ENCODE peak calls at places on chromosome 1, in eight cellular contexts. S is upper lobe of left lung, N is sigmoid colon, D is K562, Z is suprapubic skin, U is stomach, J is GM12878, F is HepG2. Q is an unnamed sample.

GRCh38 chr1:236685917-236686814 is at the start of gene ACTN2:
- DNase-seq in Z (peak; percentile 61), J (no peak), F (no peak), N (peak; percentile 76), S (peak; percentile 94), U (peak; percentile 55), D (peak; percentile 84), Q (peak; percentile 91)

GRCh38 chr1:84573481-84573966 is 716 bp downstream of the CTBS start:
- DNase-seq in N (no peak), U (no peak), J (no peak), F (no peak), Z (no peak), S (no peak), D (no peak), Q (no peak)

GRCh38 chr1:178578541-178578940 is 65.6 kb downstream of the TEX35 start:
- DNase-seq in D (no peak), U (no peak), F (no peak), J (no peak), Z (no peak), N (no peak), S (no peak), Q (no peak)

GRCh38 chr1:233006108-233006507 is 55.7 kb downstream of the NTPCR start:
- DNase-seq in F (no peak), N (no peak), S (no peak), Z (no peak), U (no peak), D (no peak), J (no peak), Q (no peak)

GRCh38 chr1:99566290-99567021 is 79.5 kb upstream of the PALMD start:
- DNase-seq in N (no peak), U (no peak), J (no peak), S (no peak), F (peak; percentile 97), D (no peak), Z (no peak), Q (no peak)

GRCh38 chr1:112528076-112528475 is 19.3 kb downstream of the WNT2B start:
- DNase-seq in U (no peak), Z (no peak), N (no peak), S (no peak), J (no peak), D (no peak), F (no peak), Q (no peak)

GRCh38 chr1:32240140-32240951 is 6.7 kb upstream of the FAM167B start:
- DNase-seq in S (peak; percentile 93), Z (peak; percentile 84), N (peak; percentile 91), J (no peak), U (peak; percentile 88), D (no peak), F (no peak), Q (no peak)

GRCh38 chr1:89041055-89041707 is 18.5 kb upstream of the GBP3 start:
- DNase-seq in U (no peak), S (no peak), Z (no peak), J (peak; percentile 70), F (no peak), N (no peak), D (no peak), Q (no peak)

GRCh38 chr1:53634571-53634979 is 104.4 kb downstream of the GLIS1 start:
- DNase-seq in Z (peak; percentile 41), D (no peak), N (peak; percentile 48), U (peak; percentile 9), F (no peak), J (no peak), S (no peak), Q (peak; percentile 89)

GRCh38 chr1:100717218-100717617 is 2.3 kb upstream of the VCAM1 start:
- DNase-seq in U (no peak), F (no peak), Z (no peak), J (no peak), D (no peak), N (no peak), S (no peak), Q (no peak)

GRCh38 chr1:100718581-100718980 is 961 bp upstream of the VCAM1 start:
- DNase-seq in U (no peak), Z (no peak), S (no peak), J (no peak), N (no peak), D (no peak), F (no peak), Q (no peak)

GRCh38 chr1:100720751-100721150 is 1.2 kb downstream of the VCAM1 start:
- DNase-seq in F (no peak), S (no peak), Z (no peak), D (no peak), J (no peak), N (no peak), U (no peak), Q (no peak)

GRCh38 chr1:100721502-100722205 is 2.1 kb downstream of the VCAM1 start:
- DNase-seq in D (no peak), J (no peak), F (no peak), S (no peak), U (peak; percentile 39), N (peak; percentile 80), Z (peak; percentile 65), Q (no peak)

DNA sequence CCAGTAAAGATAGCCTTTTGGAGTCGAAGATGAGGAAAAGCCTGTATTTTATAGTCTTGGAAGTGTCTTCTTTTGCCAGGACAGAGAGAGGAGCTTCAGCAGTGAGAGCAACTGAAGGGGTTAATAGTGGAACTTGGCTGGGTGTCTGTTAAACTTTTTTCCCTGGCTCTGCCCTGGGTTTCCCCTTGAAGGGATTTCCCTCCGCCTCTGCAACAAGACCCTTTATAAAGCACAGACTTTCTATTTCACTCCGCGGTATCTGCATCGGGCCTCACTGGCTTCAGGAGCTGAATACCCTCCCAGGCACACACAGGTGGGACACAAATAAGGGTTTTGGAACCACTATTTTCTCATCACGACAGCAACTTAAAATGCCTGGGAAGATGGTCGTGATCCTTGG is at the start of gene VCAM1:
- DNase-seq in Z (no peak), J (peak; percentile 47), N (no peak), D (no peak), S (no peak), F (no peak), U (no peak), Q (no peak)
- TF ChIP-seq POLR2A in Z (no peak), J (peak; percentile 35), N (no peak), D (no peak), S (no peak), F (no peak), U (no peak), Q (no peak)

GRCh38 chr1:37692078-37692833 is at the start of gene CDCA8:
- DNase-seq in F (peak; percentile 95), N (peak; percentile 99), U (peak; percentile 98), D (peak; percentile 100), S (peak; percentile 99), J (peak; percentile 93), Z (peak; percentile 99), Q (peak; percentile 99)

GRCh38 chr1:37697090-37697489 is 4.8 kb downstream of the CDCA8 start:
- DNase-seq in J (no peak), N (no peak), S (no peak), Z (no peak), F (no peak), U (no peak), D (no peak), Q (no peak)

GRCh38 chr1:37692834-37693175 is 489 bp downstream of the CDCA8 start:
- DNase-seq in J (no peak), U (no peak), D (peak; percentile 37), N (no peak), Z (no peak), F (no peak), S (no peak), Q (no peak)

GRCh38 chr1:37685722-37686121 is 6.6 kb upstream of the CDCA8 start:
- DNase-seq in J (no peak), S (no peak), D (no peak), U (no peak), N (no peak), Z (no peak), F (no peak), Q (no peak)

GRCh38 chr1:37691497-37692077 is 729 bp upstream of the CDCA8 start:
- DNase-seq in F (peak; percentile 19), Z (peak; percentile 79), N (peak; percentile 74), J (no peak), U (peak; percentile 59), D (peak; percentile 73), S (peak; percentile 92), Q (no peak)
- TF ChIP-seq POLR2AphosphoS5 in F (no peak), Z (no peak), N (no peak), J (no peak), U (no peak), D (no peak), S (no peak), Q (no peak)

GRCh38 chr1:226666714-226667113 is 72.4 kb downstream of the ITPKB start:
- DNase-seq in S (no peak), N (no peak), J (no peak), U (no peak), D (no peak), F (no peak), Z (no peak), Q (no peak)
- TF ChIP-seq EP300 in S (no peak), N (no peak), J (no peak), U (no peak), D (no peak), F (no peak), Z (no peak), Q (no peak)

DNA sequence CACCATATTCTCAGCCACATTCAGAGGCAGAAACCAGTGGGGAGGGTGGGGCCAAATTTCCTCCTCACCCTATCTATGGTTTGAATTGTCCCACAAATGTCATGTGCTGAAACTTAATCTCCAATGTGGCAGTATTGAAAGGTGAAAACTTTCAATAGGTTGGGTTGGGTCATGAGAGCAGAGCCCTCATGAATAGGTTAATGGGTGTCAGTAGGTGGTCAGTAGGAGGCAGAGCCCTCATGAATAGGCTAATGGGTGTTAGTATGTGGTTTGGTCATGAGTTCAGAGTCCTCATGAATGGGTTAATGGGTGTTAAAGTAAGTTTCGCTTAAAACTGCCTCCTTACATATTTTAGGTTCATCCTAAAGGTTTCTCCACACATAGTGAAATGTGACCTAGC is 170.0 kb downstream of the FCRL5 start:
- DNase-seq in D (no peak), U (no peak), J (no peak), F (no peak), Z (no peak), S (no peak), N (no peak), Q (no peak)
- TF ChIP-seq POLR2A in D (no peak), U (no peak), J (no peak), F (no peak), Z (no peak), S (no peak), N (no peak), Q (no peak)

GRCh38 chr1:6801998-6802397 is 16.7 kb downstream of the CAMTA1 start:
- DNase-seq in N (no peak), Z (no peak), S (no peak), F (no peak), U (no peak), D (no peak), J (no peak), Q (no peak)

GRCh38 chr1:6802454-6802853 is 17.2 kb downstream of the CAMTA1 start:
- DNase-seq in D (no peak), S (no peak), J (no peak), F (no peak), N (no peak), U (no peak), Z (no peak), Q (no peak)

GRCh38 chr1:6799499-6799898 is 14.2 kb downstream of the CAMTA1 start:
- DNase-seq in N (no peak), Z (no peak), S (no peak), J (no peak), D (no peak), U (no peak), F (no peak), Q (no peak)

GRCh38 chr1:6801199-6801598 is 15.9 kb downstream of the CAMTA1 start:
- DNase-seq in F (no peak), Z (no peak), U (no peak), D (no peak), S (no peak), J (no peak), N (no peak), Q (no peak)

GRCh38 chr1:6800728-6801127 is 15.5 kb downstream of the CAMTA1 start:
- DNase-seq in S (no peak), Z (no peak), F (no peak), U (no peak), D (no peak), N (no peak), J (no peak), Q (no peak)
- TF ChIP-seq POLR2AphosphoS5 in S (no peak), Z (no peak), F (no peak), U (no peak), D (no peak), N (no peak), J (no peak), Q (no peak)